ENCODE peak calls at places on chromosomes 3 and 15, in four cellular contexts. E is activated naive CD4-positive, alpha-beta T cell treated with anti-CD3 and anti-CD28 coated beads, Interleukin-2, amount 50 U/mL, for 16 hours; X is GM04503; V is hypothalamus. Q is an unnamed sample.

GRCh38 chr3:120802916-120803315 is 60.4 kb downstream of the GTF2E1 start:
- DNase-seq in E (no peak), X (no peak), V (no peak), Q (no peak)

GRCh38 chr3:17544632-17545031 is 197.8 kb downstream of the TBC1D5 start:
- DNase-seq in E (no peak), X (no peak), V (no peak), Q (no peak)

GRCh38 chr3:56094170-56094569 is 374.1 kb downstream of the ERC2 start:
- DNase-seq in E (no peak), X (no peak), V (no peak), Q (no peak)

GRCh38 chr15:40826123-40827075 is 2.1 kb downstream of the PPP1R14D start:
- DNase-seq in E (no peak), X (no peak), V (no peak), Q (no peak)

GRCh38 chr3:10946526-10946925 is 46.0 kb upstream of the SLC6A1 start:
- DNase-seq in E (no peak), X (no peak), V (no peak), Q (no peak)

GRCh38 chr3:132421832-132422231 is 4.5 kb downstream of the DNAJC13 start:
- DNase-seq in E (no peak), X (no peak), V (no peak), Q (no peak)

GRCh38 chr3:194711913-194712312 is 26.2 kb downstream of the FAM43A start:
- DNase-seq in E (no peak), X (peak), V (no peak), Q (no peak)

GRCh38 chr15:48925714-48926223 is 38.0 kb downstream of the SHC4 start:
- DNase-seq in E (no peak), X (peak), V (no peak), Q (no peak)

GRCh38 chr15:39845582-39845981 is 62.9 kb upstream of the FSIP1 start:
- DNase-seq in E (no peak), X (no peak), V (no peak), Q (no peak)

GRCh38 chr3:173037840-173038483 is 103.1 kb downstream of the SPATA16 start:
- DNase-seq in E (no peak), X (no peak), V (no peak), Q (no peak)

GRCh38 chr15:67690936-67691335 is 134.4 kb upstream of the SKOR1 start:
- DNase-seq in E (no peak), X (no peak), V (no peak), Q (no peak)

GRCh38 chr3:42936157-42936981 is 30.4 kb downstream of the ZNF662 start:
- DNase-seq in E (no peak), X (peak), V (no peak), Q (no peak)

GRCh38 chr3:152362086-152362485 is 93.4 kb downstream of the MBNL1 start:
- DNase-seq in E (no peak), X (no peak), V (peak), Q (no peak)

GRCh38 chr15:63915888-63916731 is 82.4 kb upstream of the HERC1 start:
- DNase-seq in E (no peak), X (no peak), V (no peak), Q (no peak)

GRCh38 chr15:100032358-100033080 is 299.3 kb upstream of the LYSMD4 start:
- DNase-seq in E (no peak), X (no peak), V (no peak), Q (no peak)

GRCh38 chr15:68471552-68471951 is 39.6 kb upstream of the ITGA11 start:
- DNase-seq in E (no peak), X (no peak), V (no peak), Q (no peak)

GRCh38 chr3:632571-633170 is 436.1 kb downstream of the CHL1 start:
- DNase-seq in E (peak), X (no peak), V (no peak), Q (peak)

GRCh38 chr3:172673210-172673679 is 37.6 kb downstream of the NCEH1 start:
- DNase-seq in E (peak), X (no peak), V (no peak), Q (no peak)

GRCh38 chr3:48222616-48223513 is at the start of gene CAMP:
- DNase-seq in E (no peak), X (no peak), V (no peak), Q (peak)

GRCh38 chr15:81312790-81313543 is 11.0 kb downstream of the STARD5 start:
- DNase-seq in E (no peak), X (peak), V (no peak), Q (no peak)

GRCh38 chr3:149274220-149274619 is 52.6 kb upstream of the CP start:
- DNase-seq in E (no peak), X (no peak), V (no peak), Q (no peak)

GRCh38 chr15:67510597-67511225 is 10.2 kb upstream of the C15orf61 start:
- DNase-seq in E (no peak), X (no peak), V (no peak), Q (no peak)

GRCh38 chr3:27108322-27108721 is 260.9 kb downstream of the NEK10 start:
- DNase-seq in E (no peak), X (no peak), V (no peak), Q (no peak)

GRCh38 chr3:120435621-120436020 is 15.2 kb downstream of the FSTL1 start:
- DNase-seq in E (no peak), X (no peak), V (no peak), Q (no peak)

GRCh38 chr15:34808016-34808415 is 12.7 kb upstream of the ACTC1 start:
- DNase-seq in E (no peak), X (no peak), V (no peak), Q (no peak)

GRCh38 chr3:61559108-61559731 is 2.2 kb upstream of the PTPRG start:
- DNase-seq in E (no peak), X (no peak), V (no peak), Q (no peak)

GRCh38 chr15:40855706-40856234 is 11.9 kb downstream of the SPINT1 start:
- DNase-seq in E (no peak), X (no peak), V (no peak), Q (no peak)

GRCh38 chr3:197325773-197326172 is 27.4 kb upstream of the DLG1 start:
- DNase-seq in E (no peak), X (no peak), V (no peak), Q (no peak)

GRCh38 chr3:63595221-63595620 is 57.3 kb upstream of the SNTN start:
- DNase-seq in E (no peak), X (no peak), V (no peak), Q (no peak)

GRCh38 chr15:76059320-76060097 is at the start of gene TMEM266:
- DNase-seq in E (peak), X (no peak), V (peak), Q (peak)

GRCh38 chr15:66249623-66250174 is 3.9 kb downstream of the MEGF11 start:
- DNase-seq in E (no peak), X (no peak), V (no peak), Q (no peak)

GRCh38 chr3:126397610-126398422 is 3.1 kb downstream of the CFAP100 start:
- DNase-seq in E (no peak), X (no peak), V (no peak), Q (no peak)

GRCh38 chr3:69612791-69613190 is 126.5 kb upstream of the MITF start:
- DNase-seq in E (no peak), X (no peak), V (no peak), Q (no peak)

Q was measured in GM12891.